ENCODE peak calls at places on chromosome 14, in six cellular contexts. M is SW480, W is mucosa of gallbladder, N is pancreas, Z is HT-29, G is RWPE1. D is an unnamed sample.

GRCh38 chr14:94844593-94844992 is 74.7 kb upstream of the GSC start:
- DNase-seq in M (no peak), W (no peak), N (no peak), Z (no peak), G (no peak), D (no peak)

GRCh38 chr14:72010474-72010873 is 78.2 kb downstream of the RGS6 start:
- DNase-seq in M (no peak), W (no peak), N (no peak), Z (no peak), G (no peak), D (no peak)

GRCh38 chr14:64502476-64503183 is 1.0 kb downstream of the ZBTB25 start:
- DNase-seq in M (peak; percentile 46), W (peak; percentile 23), N (no peak), Z (peak; percentile 44), G (no peak), D (no peak)

GRCh38 chr14:69473271-69473670 is 11.3 kb upstream of the PLEKHD1 start:
- DNase-seq in M (no peak), W (no peak), N (no peak), Z (no peak), G (no peak), D (no peak)

GRCh38 chr14:101134851-101135486 is 231.4 kb upstream of the RTL1 start:
- DNase-seq in M (no peak), W (no peak), N (no peak), Z (no peak), G (no peak), D (no peak)

GRCh38 chr14:105931808-105932483 is 405.6 kb downstream of the TMEM121 start:
- DNase-seq in M (peak; percentile 25), W (no peak), N (no peak), Z (peak; percentile 6), G (peak; percentile 6), D (no peak)

GRCh38 chr14:58639842-58640484 is 2.2 kb downstream of the DACT1 start:
- DNase-seq in M (peak; percentile 48), W (peak; percentile 61), N (no peak), Z (peak; percentile 60), G (peak; percentile 55), D (no peak)

GRCh38 chr14:95222870-95223398 is 65.6 kb upstream of the DICER1 start:
- DNase-seq in M (no peak), W (no peak), N (no peak), Z (no peak), G (no peak), D (no peak)

GRCh38 chr14:30272848-30273563 is 286.0 kb upstream of the G2E3 start:
- DNase-seq in M (no peak), W (no peak), N (no peak), Z (no peak), G (no peak), D (no peak)